ENCODE peak calls at places on chromosomes 5 and 9, in five cellular contexts. Q is PC-9, M is K562, L is MM.1S, P is HepG2. C is an unnamed sample.

GRCh38 chr5:909086-909485 is 16.4 kb downstream of the TRIP13 start:
- DNase-seq in Q (no peak), M (no peak), L (no peak), P (no peak), C (no peak)

GRCh38 chr9:115306860-115307259 is 188.9 kb upstream of the TNC start:
- DNase-seq in Q (no peak), M (no peak), L (no peak), P (no peak), C (no peak)

GRCh38 chr9:97632406-97632991 is 669 bp downstream of the TSTD2 start:
- DNase-seq in Q (peak; percentile 55), M (no peak), L (no peak), P (no peak), C (peak; percentile 39)

GRCh38 chr5:96663608-96664007 is 1.4 kb downstream of the CAST start:
- DNase-seq in Q (no peak), M (no peak), L (no peak), P (no peak), C (no peak)

GRCh38 chr9:109109962-109110325 is 9.8 kb downstream of the TMEM245 start:
- DNase-seq in Q (peak; percentile 60), M (no peak), L (no peak), P (peak; percentile 60), C (no peak)

GRCh38 chr5:32232441-32233219 is 58.5 kb upstream of the GOLPH3 start:
- DNase-seq in Q (peak; percentile 67), M (peak; percentile 48), L (peak; percentile 75), P (peak; percentile 64), C (peak; percentile 69)

GRCh38 chr5:180070726-180071417 is 687 bp downstream of the RNF130 start:
- DNase-seq in Q (peak; percentile 55), M (no peak), L (no peak), P (no peak), C (no peak)

GRCh38 chr9:93456504-93456903 is 3.1 kb upstream of the FAM120AOS start:
- DNase-seq in Q (no peak), M (no peak), L (no peak), P (no peak), C (no peak)

GRCh38 chr9:137682431-137682991 is 63.7 kb downstream of the EHMT1 start:
- DNase-seq in Q (no peak), M (no peak), L (peak; percentile 90), P (no peak), C (no peak)

GRCh38 chr5:61637566-61637965 is 305.5 kb downstream of the ZSWIM6 start:
- DNase-seq in Q (no peak), M (no peak), L (no peak), P (no peak), C (no peak)

GRCh38 chr5:181246276-181247050 is 2.8 kb upstream of the RACK1 start:
- DNase-seq in Q (peak; percentile 76), M (peak; percentile 90), L (peak; percentile 42), P (peak; percentile 74), C (peak; percentile 88)

GRCh38 chr9:98357921-98358535 is 102.6 kb upstream of the TBC1D2 start:
- DNase-seq in Q (no peak), M (no peak), L (no peak), P (no peak), C (no peak)

GRCh38 chr9:1261879-1262278 is 211.7 kb downstream of the DMRT2 start:
- DNase-seq in Q (no peak), M (no peak), L (no peak), P (no peak), C (no peak)

GRCh38 chr5:126139773-126140172 is 283.4 kb upstream of the GRAMD2B start:
- DNase-seq in Q (no peak), M (no peak), L (no peak), P (no peak), C (no peak)

GRCh38 chr5:108415726-108416125 is 33.8 kb upstream of the FBXL17 start:
- DNase-seq in Q (no peak), M (no peak), L (no peak), P (no peak), C (no peak)

GRCh38 chr9:133656211-133657119 is 20.3 kb downstream of the DBH start:
- DNase-seq in Q (no peak), M (no peak), L (no peak), P (no peak), C (no peak)

GRCh38 chr5:158203256-158203655 is 344.3 kb upstream of the CLINT1 start:
- DNase-seq in Q (no peak), M (no peak), L (no peak), P (no peak), C (no peak)

GRCh38 chr5:61311056-61311455 is 21.0 kb upstream of the ZSWIM6 start:
- DNase-seq in Q (peak; percentile 90), M (no peak), L (no peak), P (no peak), C (no peak)

GRCh38 chr5:136202800-136203199 is 9.8 kb upstream of the SMIM32 start:
- DNase-seq in Q (no peak), M (no peak), L (no peak), P (no peak), C (no peak)

GRCh38 chr5:10737880-10738279 is 23.2 kb downstream of the DAP start:
- DNase-seq in Q (no peak), M (no peak), L (no peak), P (no peak), C (no peak)

GRCh38 chr5:31270396-31270795 is 76.9 kb downstream of the CDH6 start:
- DNase-seq in Q (no peak), M (peak; percentile 63), L (peak; percentile 9), P (peak; percentile 3), C (no peak)

GRCh38 chr5:60633336-60633735 is 66.6 kb downstream of the DEPDC1B start:
- DNase-seq in Q (no peak), M (no peak), L (no peak), P (no peak), C (no peak)

GRCh38 chr9:78149738-78150291 is 86.1 kb upstream of the CEP78 start:
- DNase-seq in Q (no peak), M (no peak), L (no peak), P (no peak), C (no peak)

GRCh38 chr9:100472725-100473261 is at the start of gene TMEFF1:
- DNase-seq in Q (no peak), M (peak; percentile 87), L (peak; percentile 76), P (peak; percentile 30), C (peak; percentile 6)

GRCh38 chr5:61933787-61934626 is 372.0 kb upstream of the KIF2A start:
- DNase-seq in Q (no peak), M (peak; percentile 23), L (peak; percentile 56), P (peak; percentile 44), C (peak; percentile 9)

DNA sequence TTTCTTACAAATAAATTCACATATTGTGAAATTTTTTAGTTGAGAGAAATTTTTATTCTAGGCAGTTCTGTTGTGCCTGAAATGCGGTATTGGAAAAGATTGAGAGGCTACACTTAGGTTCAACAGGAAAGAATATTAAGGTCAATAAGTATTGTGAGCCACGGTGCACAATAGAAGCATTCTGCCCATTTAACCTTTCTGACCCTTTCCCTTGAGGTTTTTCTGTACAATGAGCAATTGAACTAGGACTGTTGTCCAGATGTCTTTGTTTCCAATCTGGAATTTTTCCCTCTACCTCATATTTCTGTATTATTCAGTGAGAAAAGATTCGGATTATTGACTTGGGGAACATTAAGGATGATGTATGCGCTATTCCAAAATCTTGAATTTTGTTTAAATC is 205.2 kb downstream of the NR3C1 start:
- DNase-seq in Q (no peak), M (no peak), L (no peak), P (peak; percentile 65), C (no peak)
- H3K9me3 ChIP-seq in Q (no peaks in the 10 kb centered on the region), M (no peaks in the 10 kb centered on the region), L (no peaks in the 10 kb centered on the region), P (peaks cover 12% of the 10 kb centered on the region), C (peaks cover 9% of the 10 kb centered on the region)

GRCh38 chr9:130938184-130938651 is 829 bp downstream of the FIBCD1 start:
- DNase-seq in Q (no peak), M (no peak), L (no peak), P (no peak), C (no peak)

GRCh38 chr9:130937146-130938076 is 1.6 kb downstream of the FIBCD1 start:
- DNase-seq in Q (no peak), M (peak; percentile 58), L (no peak), P (no peak), C (no peak)

GRCh38 chr9:130939405-130939941 is 426 bp upstream of the FIBCD1 start:
- DNase-seq in Q (no peak), M (no peak), L (no peak), P (no peak), C (no peak)

GRCh38 chr9:130940023-130940549 is 1.0 kb upstream of the FIBCD1 start:
- DNase-seq in Q (no peak), M (no peak), L (no peak), P (no peak), C (no peak)

GRCh38 chr9:130938652-130939404 is at the start of gene FIBCD1:
- DNase-seq in Q (no peak), M (peak; percentile 100), L (no peak), P (no peak), C (no peak)
- TF ChIP-seq EZH2 in Q (peak; percentile 79), M (no peak), L (peak; percentile 64), P (no peak), C (no peak)

GRCh38 chr9:122309861-122310260 is 45.2 kb downstream of the MRRF start:
- DNase-seq in Q (no peak), M (no peak), L (no peak), P (no peak), C (no peak)

GRCh38 chr9:122302541-122302940 is 37.9 kb downstream of the MRRF start:
- DNase-seq in Q (no peak), M (no peak), L (no peak), P (no peak), C (no peak)

GRCh38 chr9:122307925-122308324 is 43.2 kb downstream of the MRRF start:
- DNase-seq in Q (no peak), M (no peak), L (no peak), P (no peak), C (no peak)

DNA sequence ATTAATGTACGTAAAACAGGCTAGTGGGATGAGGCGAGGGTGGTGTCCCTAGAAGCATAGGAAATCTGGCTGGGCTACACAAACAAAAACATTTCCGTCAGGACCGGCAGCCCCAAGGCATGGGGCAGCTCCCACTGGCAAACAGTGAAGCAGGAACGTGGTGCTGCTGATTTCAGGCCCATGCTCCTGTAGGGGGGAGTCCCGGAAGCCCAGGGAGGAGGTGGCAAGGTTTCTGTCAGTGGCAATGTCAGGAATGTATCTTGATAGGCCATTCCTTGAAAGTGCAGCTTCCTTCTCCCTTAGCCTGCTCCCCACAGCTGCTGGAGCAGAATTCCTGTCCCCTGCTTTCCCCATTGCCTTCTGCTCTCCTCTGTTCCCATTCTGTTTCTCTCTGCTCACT is 42.4 kb downstream of the MRRF start:
- DNase-seq in Q (no peak), M (no peak), L (no peak), P (no peak), C (no peak)
- H3K27ac ChIP-seq in Q (no peak overlapping the region), M (no peak overlapping the region), L (no peak overlapping the region), P (no peak overlapping the region), C (no peak overlapping the region)

DNA sequence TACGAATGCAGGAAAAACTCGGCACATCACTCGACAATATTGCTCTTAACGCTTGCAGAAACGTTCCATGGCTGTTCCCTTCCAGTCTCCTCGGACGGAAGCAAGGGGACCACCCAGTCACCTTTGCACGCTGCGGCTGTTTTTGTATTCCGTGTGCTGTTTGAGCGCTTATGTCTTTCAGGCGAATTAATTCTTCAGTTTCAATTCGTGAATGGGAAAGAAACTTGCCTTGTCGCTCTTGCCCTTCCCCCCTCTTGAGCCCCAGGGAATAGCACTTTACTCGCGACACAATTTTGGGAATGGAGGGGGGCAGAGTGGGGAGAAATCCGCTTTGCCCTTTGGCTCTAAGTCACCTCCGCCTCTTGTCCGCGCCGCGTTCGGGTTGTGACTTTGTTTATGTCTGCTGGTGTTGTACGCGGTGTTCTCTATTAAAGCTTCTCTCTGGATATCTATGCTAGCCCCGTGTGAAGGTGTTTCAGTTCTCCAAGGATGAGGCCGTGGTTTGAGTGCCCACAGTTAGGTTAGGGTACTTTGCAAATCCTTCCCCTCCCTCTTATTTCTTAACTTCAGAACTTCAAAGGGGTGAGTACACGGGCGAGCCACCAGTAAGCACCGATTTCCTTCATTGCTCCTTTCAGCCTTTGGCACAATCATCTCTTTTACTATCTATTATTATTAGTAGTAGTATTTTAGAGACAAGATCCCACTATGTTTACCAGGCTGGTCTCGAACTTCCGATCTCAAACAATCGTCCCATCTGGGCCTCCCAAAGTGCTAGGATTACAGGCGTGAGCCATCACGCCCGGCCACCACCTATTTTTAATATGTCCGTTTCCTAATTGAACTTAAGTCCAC is 2.7 kb downstream of the FOXB2 start:
- DNase-seq in Q (no peak), M (no peak), L (no peak), P (no peak), C (no peak)
- H3K9me3 ChIP-seq in Q (no peaks in the 10 kb centered on the region), M (no peaks in the 10 kb centered on the region), L (no peaks in the 10 kb centered on the region), P (no peaks in the 10 kb centered on the region), C (no peaks in the 10 kb centered on the region)

C was measured in DND-41.